ENCODE peak calls at places on chromosomes 2 and 18, in five cellular contexts. Z is astrocyte of the spinal cord; Q is stomach; B is naive B cell; N is activated CD8-positive, alpha-beta memory T cell treated with anti-CD3 and anti-CD28 coated beads, Interleukin-2, amount 50 U/mL, for 48 hours. K is an unnamed sample.

GRCh38 chr2:31033032-31033431 is 105.2 kb downstream of the GALNT14 start:
- DNase-seq in Q (no peak), N (no peak), Z (no peak), B (no peak), K (no peak)

GRCh38 chr2:102141011-102141914 is 1.3 kb upstream of the IL1R1 start:
- DNase-seq in Q (no peak), Z (peak), B (no peak), N (no peak), K (no peak)

GRCh38 chr2:107525420-107525819 is 301.3 kb upstream of the RGPD4 start:
- DNase-seq in N (no peak), B (no peak), Z (peak), Q (no peak), K (no peak)

GRCh38 chr2:195382186-195382585 is 274.8 kb upstream of the SLC39A10 start:
- DNase-seq in Z (no peak), N (no peak), B (no peak), Q (no peak), K (no peak)

GRCh38 chr2:188414412-188414811 is 122.7 kb downstream of the GULP1 start:
- DNase-seq in B (no peak), N (no peak), Q (no peak), Z (peak), K (no peak)

GRCh38 chr2:106115250-106115649 is 78.9 kb downstream of the UXS1 start:
- DNase-seq in N (no peak), Q (no peak), B (no peak), Z (peak), K (no peak)

GRCh38 chr2:160269803-160270570 is 69.9 kb upstream of the ITGB6 start:
- DNase-seq in Z (peak), B (peak), Q (peak), N (peak), K (no peak)

GRCh38 chr2:105932582-105932981 is 187.9 kb downstream of the NCK2 start:
- DNase-seq in Z (no peak), N (peak), B (no peak), Q (no peak), K (no peak)

GRCh38 chr18:77851798-77852197 is 602.1 kb downstream of the GALR1 start:
- DNase-seq in N (no peak), B (no peak), Z (no peak), Q (no peak), K (no peak)

GRCh38 chr18:961644-962355 is 57.1 kb downstream of the ADCYAP1 start:
- DNase-seq in N (peak), Q (no peak), Z (peak), B (no peak), K (no peak)

GRCh38 chr2:79040967-79041582 is 15.6 kb downstream of the REG3G start:
- DNase-seq in Q (no peak), B (peak), Z (no peak), N (no peak), K (no peak)

GRCh38 chr2:79860233-79861058 is 347.6 kb downstream of the CTNNA2 start:
- DNase-seq in Q (no peak), Z (peak), B (no peak), N (no peak), K (peak)

GRCh38 chr2:31379747-31380146 is 34.8 kb downstream of the XDH start:
- DNase-seq in Q (no peak), Z (no peak), N (no peak), B (no peak), K (no peak)

GRCh38 chr2:238136820-238137537 is 1.5 kb upstream of the KLHL30 start:
- DNase-seq in B (no peak), N (no peak), Z (no peak), Q (no peak), K (no peak)

GRCh38 chr18:48022531-48023330 is 92.3 kb upstream of the SMAD2 start:
- DNase-seq in N (peak), B (peak), Q (no peak), Z (peak), K (peak)

GRCh38 chr2:102005989-102006885 is 14.5 kb downstream of the IL1R2 start:
- DNase-seq in N (no peak), Z (peak), Q (peak), B (no peak), K (peak)

GRCh38 chr2:43424262-43425207 is 171.3 kb downstream of the THADA start:
- DNase-seq in Z (peak), B (no peak), Q (no peak), N (no peak), K (no peak)

GRCh38 chr18:70693196-70693595 is 404.4 kb downstream of the SOCS6 start:
- DNase-seq in N (no peak), Q (no peak), B (no peak), Z (peak), K (no peak)

GRCh38 chr2:55133467-55134315 is 83.4 kb upstream of the RTN4 start:
- DNase-seq in Z (peak), Q (peak), N (peak), B (peak), K (no peak)

GRCh38 chr18:23424616-23425015 is 28.5 kb upstream of the RIOK3 start:
- DNase-seq in N (no peak), B (no peak), Q (no peak), Z (no peak), K (no peak)

K was measured in GDM1.